ENCODE peak calls at places on chromosome 1, in seven cellular contexts. L, K, T, X, J, H and W are unnamed samples.

GRCh38 chr1:15128520-15129313 is 24.8 kb upstream of the TMEM51 start:
- DNase-seq in L (peak), K (peak), T (peak), X (peak), J (peak), H (peak), W (peak)

GRCh38 chr1:31306278-31306677 is 9.4 kb downstream of the ZCCHC17 start:
- DNase-seq in L (no peak), K (no peak), T (peak), X (no peak), J (no peak), H (no peak), W (no peak)

GRCh38 chr1:202237052-202237451 is 43.5 kb downstream of the LGR6 start:
- DNase-seq in L (no peak), K (no peak), T (peak), X (peak), J (no peak), H (peak), W (peak)

GRCh38 chr1:150256549-150257341 is 829 bp upstream of the CA14 start:
- DNase-seq in L (no peak), K (no peak), T (no peak), X (no peak), J (no peak), H (no peak), W (no peak)

GRCh38 chr1:221204055-221204833 is 325.0 kb downstream of the HLX start:
- DNase-seq in L (no peak), K (no peak), T (no peak), X (no peak), J (no peak), H (no peak), W (no peak)

GRCh38 chr1:233885196-233886028 is 19.1 kb upstream of the SLC35F3 start:
- DNase-seq in L (no peak), K (no peak), T (no peak), X (no peak), J (no peak), H (no peak), W (no peak)

GRCh38 chr1:210232524-210233215 is at the start of gene SERTAD4:
- DNase-seq in L (no peak), K (no peak), T (peak), X (no peak), J (peak), H (no peak), W (no peak)

GRCh38 chr1:155124503-155125463 is 2.9 kb upstream of the EFNA1 start:
- DNase-seq in L (no peak), K (no peak), T (no peak), X (no peak), J (peak), H (no peak), W (no peak)

GRCh38 chr1:200925821-200926220 is 31.1 kb downstream of the INAVA start:
- DNase-seq in L (no peak), K (no peak), T (peak), X (no peak), J (no peak), H (no peak), W (peak)

GRCh38 chr1:178267646-178268094 is 173.8 kb downstream of the RASAL2 start:
- DNase-seq in L (no peak), K (no peak), T (peak), X (no peak), J (no peak), H (no peak), W (no peak)

GRCh38 chr1:210132582-210132981 is 100.0 kb upstream of the SERTAD4 start:
- DNase-seq in L (no peak), K (no peak), T (no peak), X (no peak), J (no peak), H (no peak), W (no peak)

GRCh38 chr1:59350521-59350920 is 53.6 kb downstream of the FGGY start:
- DNase-seq in L (no peak), K (no peak), T (no peak), X (no peak), J (no peak), H (no peak), W (no peak)